ENCODE peak calls at places on chromosomes 6 and 20, in nine cellular contexts. M is NCI-H345; S is T-helper 2 cell; J is GM04504; X is DMS79; Q is endothelial cell; C is activated CD4-positive, alpha-beta T cell treated with anti-CD3 and anti-CD28 coated beads, Interleukin-2, amount 10 ng/mL, durations not matched to agents 7 days and 5 days; U is activated CD8-positive, alpha-beta memory T cell treated with anti-CD3 and anti-CD28 coated beads, Interleukin-2, amount 50 U/mL, for 4 hours; W is A549. D is an unnamed sample.

GRCh38 chr6:24330137-24330732 is 27.6 kb downstream of the DCDC2 start:
- DNase-seq in M (no peak), S (no peak), J (no peak), X (no peak), Q (no peak), C (no peak), U (no peak), W (peak), D (no peak)

GRCh38 chr20:54668271-54669053 is 193.1 kb downstream of the DOK5 start:
- DNase-seq in M (peak), S (no peak), J (no peak), X (no peak), Q (peak), C (peak), U (peak), W (peak), D (peak)

GRCh38 chr20:34522969-34523871 is 7.0 kb downstream of the DYNLRB1 start:
- DNase-seq in M (peak), S (peak), J (peak), X (no peak), Q (peak), C (peak), U (peak), W (peak), D (peak)

GRCh38 chr6:33700391-33701050 is 11.0 kb downstream of the UQCC2 start:
- DNase-seq in M (no peak), S (peak), J (peak), X (no peak), Q (peak), C (peak), U (peak), W (peak), D (peak)

GRCh38 chr6:54267798-54268197 is 40.4 kb upstream of the TINAG start:
- DNase-seq in M (no peak), S (no peak), J (no peak), X (no peak), Q (peak), C (no peak), U (no peak), W (peak), D (peak)

GRCh38 chr6:24933868-24934401 is 1.8 kb downstream of the RIPOR2 start:
- DNase-seq in M (peak), S (no peak), J (no peak), X (no peak), Q (peak), C (peak), U (peak), W (peak), D (no peak)

GRCh38 chr6:123875784-123876183 is 72.1 kb downstream of the NKAIN2 start:
- DNase-seq in M (no peak), S (no peak), J (no peak), X (no peak), Q (no peak), C (no peak), U (no peak), W (no peak), D (no peak)

GRCh38 chr6:111469543-111469942 is 13.5 kb downstream of the REV3L start:
- DNase-seq in M (no peak), S (no peak), J (no peak), X (no peak), Q (no peak), C (no peak), U (no peak), W (no peak), D (no peak)

GRCh38 chr6:71608646-71609045 is 277.7 kb upstream of the RIMS1 start:
- DNase-seq in M (no peak), S (no peak), J (peak), X (no peak), Q (no peak), C (no peak), U (no peak), W (no peak), D (no peak)

GRCh38 chr6:5115168-5115567 is 30.0 kb downstream of the PPP1R3G start:
- DNase-seq in M (no peak), S (no peak), J (no peak), X (no peak), Q (no peak), C (no peak), U (no peak), W (peak), D (peak)

GRCh38 chr6:151445482-151445881 is 6.4 kb downstream of the RMND1 start:
- DNase-seq in M (no peak), S (no peak), J (no peak), X (no peak), Q (no peak), C (no peak), U (no peak), W (no peak), D (no peak)

GRCh38 chr6:6766230-6766905 is 177.8 kb downstream of the LY86 start:
- DNase-seq in M (no peak), S (no peak), J (no peak), X (no peak), Q (no peak), C (no peak), U (no peak), W (no peak), D (no peak)

GRCh38 chr6:121584591-121585369 is 149.3 kb downstream of the GJA1 start:
- DNase-seq in M (no peak), S (no peak), J (no peak), X (no peak), Q (no peak), C (no peak), U (no peak), W (no peak), D (no peak)

GRCh38 chr6:42401605-42401935 is 50.2 kb downstream of the TRERF1 start:
- DNase-seq in M (no peak), S (no peak), J (no peak), X (no peak), Q (no peak), C (no peak), U (no peak), W (no peak), D (no peak)

GRCh38 chr6:1739220-1739619 is 129.5 kb downstream of the FOXC1 start:
- DNase-seq in M (no peak), S (no peak), J (no peak), X (no peak), Q (no peak), C (no peak), U (no peak), W (no peak), D (no peak)

GRCh38 chr6:91020741-91021140 is 433.9 kb upstream of the MAP3K7 start:
- DNase-seq in M (no peak), S (no peak), J (no peak), X (no peak), Q (no peak), C (no peak), U (no peak), W (no peak), D (no peak)

GRCh38 chr6:4163408-4163807 is 28.0 kb upstream of the ECI2 start:
- DNase-seq in M (no peak), S (no peak), J (no peak), X (no peak), Q (no peak), C (no peak), U (no peak), W (no peak), D (no peak)

GRCh38 chr20:400121-400450 is 8.0 kb upstream of the RBCK1 start:
- DNase-seq in M (no peak), S (no peak), J (no peak), X (no peak), Q (no peak), C (no peak), U (no peak), W (no peak), D (no peak)

GRCh38 chr6:13288969-13289391 is 39.4 kb downstream of the TBC1D7 start:
- DNase-seq in M (no peak), S (no peak), J (no peak), X (no peak), Q (no peak), C (no peak), U (no peak), W (no peak), D (no peak)

GRCh38 chr20:11118802-11119380 is 445.1 kb upstream of the JAG1 start:
- DNase-seq in M (no peak), S (no peak), J (no peak), X (no peak), Q (no peak), C (no peak), U (no peak), W (no peak), D (no peak)

GRCh38 chr20:38789503-38790209 is 15.8 kb upstream of the PPP1R16B start:
- DNase-seq in M (no peak), S (no peak), J (peak), X (no peak), Q (no peak), C (no peak), U (no peak), W (peak), D (no peak)

GRCh38 chr20:64084209-64085152 is at the start of gene LKAAEAR1:
- DNase-seq in M (peak), S (no peak), J (no peak), X (peak), Q (no peak), C (no peak), U (no peak), W (no peak), D (no peak)

GRCh38 chr6:140441256-140441655 is 1066.8 kb upstream of the CITED2 start:
- DNase-seq in M (peak), S (no peak), J (peak), X (no peak), Q (peak), C (no peak), U (no peak), W (peak), D (no peak)

GRCh38 chr6:111721677-111722219 is 116.1 kb upstream of the TRAF3IP2 start:
- DNase-seq in M (no peak), S (peak), J (no peak), X (no peak), Q (peak), C (peak), U (peak), W (peak), D (peak)

GRCh38 chr6:79375635-79376425 is 141.3 kb upstream of the HMGN3 start:
- DNase-seq in M (no peak), S (no peak), J (no peak), X (no peak), Q (no peak), C (no peak), U (no peak), W (no peak), D (no peak)

GRCh38 chr6:106751501-106752252 is 122.3 kb downstream of the QRSL1 start:
- DNase-seq in M (no peak), S (no peak), J (no peak), X (no peak), Q (no peak), C (no peak), U (no peak), W (peak), D (no peak)

GRCh38 chr6:139778688-139779087 is 404.2 kb upstream of the CITED2 start:
- DNase-seq in M (peak), S (no peak), J (no peak), X (no peak), Q (no peak), C (no peak), U (no peak), W (no peak), D (no peak)

GRCh38 chr20:31593221-31594001 is 11.7 kb upstream of the ID1 start:
- DNase-seq in M (no peak), S (no peak), J (no peak), X (no peak), Q (no peak), C (no peak), U (no peak), W (peak), D (no peak)

GRCh38 chr6:29749668-29750067 is 26.4 kb downstream of the HLA-F start:
- DNase-seq in M (no peak), S (no peak), J (no peak), X (no peak), Q (no peak), C (no peak), U (no peak), W (no peak), D (no peak)

GRCh38 chr6:143967861-143968498 is 40.1 kb downstream of the PLAGL1 start:
- DNase-seq in M (no peak), S (no peak), J (no peak), X (no peak), Q (no peak), C (no peak), U (no peak), W (no peak), D (no peak)

GRCh38 chr6:2447318-2447717 is 201.9 kb upstream of the GMDS start:
- DNase-seq in M (no peak), S (no peak), J (no peak), X (no peak), Q (no peak), C (no peak), U (no peak), W (no peak), D (no peak)

GRCh38 chr6:134555672-134556071 is 237.8 kb upstream of the SGK1 start:
- DNase-seq in M (no peak), S (no peak), J (no peak), X (no peak), Q (no peak), C (no peak), U (no peak), W (no peak), D (no peak)

GRCh38 chr6:11432713-11433450 is 104.7 kb upstream of the TMEM170B start:
- DNase-seq in M (no peak), S (no peak), J (peak), X (no peak), Q (no peak), C (no peak), U (no peak), W (no peak), D (no peak)

GRCh38 chr6:16437095-16437494 is 198.7 kb downstream of the GMPR start:
- DNase-seq in M (no peak), S (peak), J (no peak), X (no peak), Q (no peak), C (no peak), U (peak), W (no peak), D (no peak)

GRCh38 chr20:8670900-8671229 is 398.0 kb upstream of the PLCB4 start:
- DNase-seq in M (no peak), S (no peak), J (peak), X (no peak), Q (no peak), C (no peak), U (no peak), W (no peak), D (no peak)

GRCh38 chr6:16168858-16169257 is 40.0 kb downstream of the MYLIP start:
- DNase-seq in M (peak), S (no peak), J (no peak), X (no peak), Q (peak), C (no peak), U (no peak), W (peak), D (no peak)

GRCh38 chr6:166351715-166352285 is 9.5 kb upstream of the SFT2D1 start:
- DNase-seq in M (peak), S (no peak), J (no peak), X (no peak), Q (no peak), C (no peak), U (no peak), W (no peak), D (peak)

GRCh38 chr6:147310511-147310910 is 106.3 kb downstream of the STXBP5 start:
- DNase-seq in M (no peak), S (no peak), J (no peak), X (no peak), Q (no peak), C (no peak), U (no peak), W (no peak), D (no peak)

GRCh38 chr6:2249126-2249525 is 3.7 kb upstream of the GMDS start:
- DNase-seq in M (no peak), S (no peak), J (no peak), X (no peak), Q (no peak), C (no peak), U (no peak), W (no peak), D (no peak)

GRCh38 chr6:76852776-76853175 is 610.5 kb downstream of the HTR1B start:
- DNase-seq in M (no peak), S (no peak), J (no peak), X (no peak), Q (no peak), C (no peak), U (no peak), W (no peak), D (no peak)

D was measured in HuH-7.